ENCODE peak calls at places on chromosomes 7 and 10, in ten cellular contexts. One of them, this sample, is unnamed.

GRCh38 chr10:60238408-60239100 is 151.1 kb downstream of the ANK3 start:
- DNase-seq in HFF-Myc: peak; percentile 19
- DNase-seq in lower leg skin: no peak
- DNase-seq in HCT116: peak; percentile 2
- DNase-seq in hepatocyte: peak; percentile 42
- DNase-seq in cardiac muscle cell: peak; percentile 69
- DNase-seq in SK-N-SH: peak; percentile 18
- DNase-seq in left ventricle myocardium inferior: no peak
- DNase-seq in lower lobe of right lung: no peak
- DNase-seq in foreskin keratinocyte: peak; percentile 15
- DNase-seq in this sample: no peak

GRCh38 chr7:6709808-6710207 is 3.1 kb upstream of the ZNF12 start:
- DNase-seq in foreskin keratinocyte: no peak
- DNase-seq in cardiac muscle cell: no peak
- DNase-seq in left ventricle myocardium inferior: no peak
- DNase-seq in HCT116: peak; percentile 34
- DNase-seq in SK-N-SH: no peak
- DNase-seq in hepatocyte: no peak
- DNase-seq in lower leg skin: peak; percentile 37
- DNase-seq in HFF-Myc: no peak
- DNase-seq in lower lobe of right lung: no peak
- DNase-seq in this sample: no peak

GRCh38 chr10:44051584-44052385 is 333.1 kb downstream of the CXCL12 start:
- DNase-seq in lower lobe of right lung: no peak
- DNase-seq in cardiac muscle cell: peak; percentile 76
- DNase-seq in HFF-Myc: no peak
- DNase-seq in lower leg skin: peak; percentile 78
- DNase-seq in hepatocyte: no peak
- DNase-seq in SK-N-SH: no peak
- DNase-seq in left ventricle myocardium inferior: no peak
- DNase-seq in HCT116: no peak
- DNase-seq in foreskin keratinocyte: peak; percentile 62
- DNase-seq in this sample: no peak

GRCh38 chr7:98305951-98306535 is 24.6 kb downstream of the BRI3 start:
- DNase-seq in HCT116: no peak
- DNase-seq in lower leg skin: no peak
- DNase-seq in cardiac muscle cell: no peak
- DNase-seq in HFF-Myc: no peak
- DNase-seq in SK-N-SH: peak; percentile 67
- DNase-seq in left ventricle myocardium inferior: no peak
- DNase-seq in foreskin keratinocyte: no peak
- DNase-seq in lower lobe of right lung: no peak
- DNase-seq in hepatocyte: no peak
- DNase-seq in this sample: no peak

GRCh38 chr7:76257973-76258372 is 44.5 kb upstream of the HSPB1 start:
- DNase-seq in HCT116: no peak
- DNase-seq in lower lobe of right lung: no peak
- DNase-seq in SK-N-SH: peak; percentile 64
- DNase-seq in cardiac muscle cell: no peak
- DNase-seq in lower leg skin: no peak
- DNase-seq in HFF-Myc: no peak
- DNase-seq in hepatocyte: no peak
- DNase-seq in foreskin keratinocyte: no peak
- DNase-seq in left ventricle myocardium inferior: no peak
- DNase-seq in this sample: no peak

GRCh38 chr7:113710310-113711106 is 208.3 kb downstream of the PPP1R3A start:
- DNase-seq in lower lobe of right lung: no peak
- DNase-seq in left ventricle myocardium inferior: no peak
- DNase-seq in cardiac muscle cell: peak; percentile 89
- DNase-seq in SK-N-SH: peak; percentile 46
- DNase-seq in HCT116: peak; percentile 85
- DNase-seq in foreskin keratinocyte: peak; percentile 54
- DNase-seq in lower leg skin: no peak
- DNase-seq in hepatocyte: peak; percentile 88
- DNase-seq in HFF-Myc: peak; percentile 74
- DNase-seq in this sample: no peak

GRCh38 chr7:24902276-24902675 is 77.7 kb downstream of the OSBPL3 start:
- DNase-seq in SK-N-SH: no peak
- DNase-seq in cardiac muscle cell: no peak
- DNase-seq in lower leg skin: no peak
- DNase-seq in HFF-Myc: no peak
- DNase-seq in HCT116: no peak
- DNase-seq in lower lobe of right lung: no peak
- DNase-seq in left ventricle myocardium inferior: no peak
- DNase-seq in foreskin keratinocyte: no peak
- DNase-seq in hepatocyte: no peak
- DNase-seq in this sample: no peak

GRCh38 chr7:37265006-37265405 is 183.7 kb downstream of the ELMO1 start:
- DNase-seq in lower leg skin: no peak
- DNase-seq in left ventricle myocardium inferior: no peak
- DNase-seq in lower lobe of right lung: no peak
- DNase-seq in foreskin keratinocyte: no peak
- DNase-seq in HFF-Myc: no peak
- DNase-seq in HCT116: no peak
- DNase-seq in SK-N-SH: no peak
- DNase-seq in cardiac muscle cell: no peak
- DNase-seq in hepatocyte: no peak
- DNase-seq in this sample: no peak

DNA sequence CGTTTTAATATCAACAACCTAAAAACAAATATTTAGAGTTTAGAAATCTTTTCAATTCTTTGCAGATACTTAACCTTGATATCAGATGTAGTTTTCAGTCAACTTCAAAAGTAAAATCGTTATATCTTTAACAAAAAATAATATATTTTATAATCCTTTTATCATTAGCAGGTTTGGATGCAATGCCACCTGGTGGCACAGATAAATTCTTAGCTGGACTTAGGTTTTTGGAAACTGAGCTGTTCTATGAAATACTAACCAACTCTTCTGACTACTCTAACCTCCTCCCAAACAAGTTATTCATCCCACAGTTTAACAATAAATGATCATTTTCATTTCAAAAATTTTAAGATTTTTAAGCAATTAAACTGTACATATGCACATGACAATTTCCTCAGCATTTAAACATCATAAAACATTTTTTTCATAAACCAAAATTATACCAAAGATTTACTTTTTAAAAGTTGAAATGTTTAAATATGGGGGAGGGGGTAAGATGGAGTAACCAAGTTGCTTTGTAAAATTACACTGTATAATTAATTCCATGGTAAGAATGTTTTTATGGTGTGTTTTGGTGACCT is 56.9 kb downstream of the HIBADH start:
- DNase-seq in HFF-Myc: peak; percentile 17
- DNase-seq in lower leg skin: no peak
- DNase-seq in foreskin keratinocyte: no peak
- DNase-seq in SK-N-SH: no peak
- DNase-seq in cardiac muscle cell: peak; percentile 47
- DNase-seq in hepatocyte: peak; percentile 49
- DNase-seq in lower lobe of right lung: no peak
- DNase-seq in HCT116: no peak
- DNase-seq in left ventricle myocardium inferior: no peak
- DNase-seq in this sample: no peak
- TF ChIP-seq CTCF in HFF-Myc: peak; percentile 37
- TF ChIP-seq CTCF in lower leg skin: no peak
- TF ChIP-seq CTCF in foreskin keratinocyte: peak; percentile 66
- TF ChIP-seq CTCF in SK-N-SH: peak; percentile 70
- TF ChIP-seq CTCF in cardiac muscle cell: peak; percentile 49
- TF ChIP-seq CTCF in hepatocyte: peak; percentile 71
- TF ChIP-seq CTCF in lower lobe of right lung: peak; percentile 32
- TF ChIP-seq CTCF in HCT116: peak; percentile 48
- TF ChIP-seq CTCF in left ventricle myocardium inferior: peak; percentile 45
- TF ChIP-seq CTCF in this sample: no peak

GRCh38 chr7:134847834-134848233 is 68.4 kb downstream of the CALD1 start:
- DNase-seq in lower leg skin: no peak
- DNase-seq in left ventricle myocardium inferior: no peak
- DNase-seq in SK-N-SH: no peak
- DNase-seq in cardiac muscle cell: no peak
- DNase-seq in HCT116: no peak
- DNase-seq in hepatocyte: no peak
- DNase-seq in lower lobe of right lung: no peak
- DNase-seq in HFF-Myc: no peak
- DNase-seq in foreskin keratinocyte: no peak
- DNase-seq in this sample: no peak

GRCh38 chr7:134842901-134843300 is 63.5 kb downstream of the CALD1 start:
- DNase-seq in hepatocyte: no peak
- DNase-seq in left ventricle myocardium inferior: no peak
- DNase-seq in SK-N-SH: no peak
- DNase-seq in HFF-Myc: no peak
- DNase-seq in HCT116: no peak
- DNase-seq in lower leg skin: no peak
- DNase-seq in cardiac muscle cell: no peak
- DNase-seq in foreskin keratinocyte: no peak
- DNase-seq in lower lobe of right lung: no peak
- DNase-seq in this sample: no peak

GRCh38 chr7:134842062-134842461 is 62.6 kb downstream of the CALD1 start:
- DNase-seq in SK-N-SH: no peak
- DNase-seq in hepatocyte: no peak
- DNase-seq in HFF-Myc: no peak
- DNase-seq in HCT116: no peak
- DNase-seq in lower lobe of right lung: no peak
- DNase-seq in cardiac muscle cell: peak; percentile 39
- DNase-seq in lower leg skin: no peak
- DNase-seq in foreskin keratinocyte: no peak
- DNase-seq in left ventricle myocardium inferior: no peak
- DNase-seq in this sample: no peak

GRCh38 chr7:134844200-134844599 is 64.8 kb downstream of the CALD1 start:
- DNase-seq in SK-N-SH: no peak
- DNase-seq in HFF-Myc: no peak
- DNase-seq in hepatocyte: no peak
- DNase-seq in foreskin keratinocyte: peak; percentile 17
- DNase-seq in lower leg skin: no peak
- DNase-seq in HCT116: no peak
- DNase-seq in lower lobe of right lung: no peak
- DNase-seq in cardiac muscle cell: no peak
- DNase-seq in left ventricle myocardium inferior: no peak
- DNase-seq in this sample: no peak

GRCh38 chr7:134845461-134845860 is 66.0 kb downstream of the CALD1 start:
- DNase-seq in foreskin keratinocyte: peak; percentile 60
- DNase-seq in left ventricle myocardium inferior: no peak
- DNase-seq in HCT116: peak; percentile 38
- DNase-seq in SK-N-SH: no peak
- DNase-seq in HFF-Myc: no peak
- DNase-seq in cardiac muscle cell: no peak
- DNase-seq in hepatocyte: no peak
- DNase-seq in lower lobe of right lung: no peak
- DNase-seq in lower leg skin: no peak
- DNase-seq in this sample: no peak
- TF ChIP-seq CTCF in foreskin keratinocyte: peak; percentile 76
- TF ChIP-seq CTCF in left ventricle myocardium inferior: peak; percentile 37
- TF ChIP-seq CTCF in HCT116: peak; percentile 20
- TF ChIP-seq CTCF in SK-N-SH: peak; percentile 48
- TF ChIP-seq CTCF in HFF-Myc: peak; percentile 38
- TF ChIP-seq CTCF in cardiac muscle cell: peak; percentile 24
- TF ChIP-seq CTCF in hepatocyte: peak; percentile 44
- TF ChIP-seq CTCF in lower lobe of right lung: no peak
- TF ChIP-seq CTCF in lower leg skin: no peak
- TF ChIP-seq CTCF in this sample: no peak

DNA sequence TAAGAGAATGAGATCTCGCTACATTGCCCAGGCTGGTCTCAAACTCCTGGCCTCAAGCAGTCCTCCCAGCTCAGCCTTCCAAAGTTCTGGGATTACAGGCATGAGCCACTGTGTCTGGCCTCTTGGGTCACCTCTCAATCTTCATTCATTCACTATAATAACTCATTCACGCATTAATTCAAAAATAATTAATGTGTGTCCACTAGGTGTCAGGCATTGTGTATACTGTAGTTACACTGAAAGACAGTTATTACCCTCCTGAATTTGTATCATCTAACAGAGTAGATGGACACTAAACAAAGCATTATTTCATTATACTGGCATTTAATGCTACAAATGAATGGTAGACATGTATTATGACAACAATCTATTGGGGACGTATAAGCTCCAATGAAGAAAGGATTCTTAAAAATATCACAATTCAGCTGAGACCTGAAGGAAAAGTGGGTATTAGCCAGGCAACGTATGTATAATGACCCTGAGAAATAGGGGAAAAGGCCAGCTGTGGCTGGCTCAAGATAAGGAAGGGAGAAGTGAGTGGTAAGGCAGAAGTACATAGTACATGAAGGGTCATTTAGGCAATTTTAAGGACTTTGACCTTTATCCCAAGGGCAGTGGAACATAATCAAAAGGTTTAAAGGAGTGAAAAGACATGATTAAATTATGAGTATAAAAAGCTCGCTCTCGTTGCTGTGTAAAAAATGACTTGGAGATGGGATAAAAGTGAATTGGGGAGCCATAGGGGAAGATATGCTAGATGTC is 150.7 kb downstream of the BTAF1 start:
- DNase-seq in HFF-Myc: no peak
- DNase-seq in SK-N-SH: no peak
- DNase-seq in lower leg skin: no peak
- DNase-seq in cardiac muscle cell: peak; percentile 25
- DNase-seq in left ventricle myocardium inferior: no peak
- DNase-seq in foreskin keratinocyte: no peak
- DNase-seq in HCT116: peak; percentile 27
- DNase-seq in hepatocyte: no peak
- DNase-seq in lower lobe of right lung: no peak
- DNase-seq in this sample: no peak
- TF ChIP-seq CTCF in HFF-Myc: no peak
- TF ChIP-seq CTCF in SK-N-SH: no peak
- TF ChIP-seq CTCF in lower leg skin: no peak
- TF ChIP-seq CTCF in cardiac muscle cell: peak; percentile 27
- TF ChIP-seq CTCF in left ventricle myocardium inferior: peak; percentile 33
- TF ChIP-seq CTCF in foreskin keratinocyte: peak; percentile 56
- TF ChIP-seq CTCF in HCT116: peak; percentile 28
- TF ChIP-seq CTCF in hepatocyte: no peak
- TF ChIP-seq CTCF in lower lobe of right lung: no peak
- TF ChIP-seq CTCF in this sample: no peak

GRCh38 chr10:19408924-19409323 is 360.3 kb downstream of the MALRD1 start:
- DNase-seq in cardiac muscle cell: no peak
- DNase-seq in lower lobe of right lung: no peak
- DNase-seq in hepatocyte: no peak
- DNase-seq in lower leg skin: no peak
- DNase-seq in SK-N-SH: no peak
- DNase-seq in HFF-Myc: no peak
- DNase-seq in left ventricle myocardium inferior: no peak
- DNase-seq in foreskin keratinocyte: no peak
- DNase-seq in HCT116: no peak
- DNase-seq in this sample: no peak

GRCh38 chr10:19411119-19411518 is 362.5 kb downstream of the MALRD1 start:
- DNase-seq in lower lobe of right lung: no peak
- DNase-seq in cardiac muscle cell: no peak
- DNase-seq in hepatocyte: no peak
- DNase-seq in HCT116: no peak
- DNase-seq in lower leg skin: no peak
- DNase-seq in SK-N-SH: no peak
- DNase-seq in foreskin keratinocyte: no peak
- DNase-seq in HFF-Myc: no peak
- DNase-seq in left ventricle myocardium inferior: no peak
- DNase-seq in this sample: no peak

GRCh38 chr10:19416164-19416563 is 367.6 kb downstream of the MALRD1 start:
- DNase-seq in left ventricle myocardium inferior: no peak
- DNase-seq in SK-N-SH: no peak
- DNase-seq in foreskin keratinocyte: no peak
- DNase-seq in HFF-Myc: no peak
- DNase-seq in cardiac muscle cell: no peak
- DNase-seq in hepatocyte: no peak
- DNase-seq in lower lobe of right lung: no peak
- DNase-seq in HCT116: no peak
- DNase-seq in lower leg skin: no peak
- DNase-seq in this sample: no peak

GRCh38 chr10:19417740-19418139 is 369.1 kb downstream of the MALRD1 start:
- DNase-seq in cardiac muscle cell: no peak
- DNase-seq in SK-N-SH: no peak
- DNase-seq in left ventricle myocardium inferior: no peak
- DNase-seq in hepatocyte: no peak
- DNase-seq in HCT116: no peak
- DNase-seq in lower leg skin: no peak
- DNase-seq in lower lobe of right lung: no peak
- DNase-seq in HFF-Myc: no peak
- DNase-seq in foreskin keratinocyte: no peak
- DNase-seq in this sample: no peak

GRCh38 chr10:19412531-19412930 is 363.9 kb downstream of the MALRD1 start:
- DNase-seq in lower leg skin: no peak
- DNase-seq in cardiac muscle cell: peak; percentile 56
- DNase-seq in HFF-Myc: no peak
- DNase-seq in lower lobe of right lung: no peak
- DNase-seq in left ventricle myocardium inferior: no peak
- DNase-seq in hepatocyte: peak; percentile 46
- DNase-seq in foreskin keratinocyte: no peak
- DNase-seq in HCT116: no peak
- DNase-seq in SK-N-SH: peak; percentile 19
- DNase-seq in this sample: no peak
- TF ChIP-seq CTCF in lower leg skin: no peak
- TF ChIP-seq CTCF in cardiac muscle cell: peak; percentile 54
- TF ChIP-seq CTCF in HFF-Myc: peak; percentile 15
- TF ChIP-seq CTCF in lower lobe of right lung: peak; percentile 42
- TF ChIP-seq CTCF in left ventricle myocardium inferior: peak; percentile 52
- TF ChIP-seq CTCF in hepatocyte: peak; percentile 57
- TF ChIP-seq CTCF in foreskin keratinocyte: peak; percentile 68
- TF ChIP-seq CTCF in HCT116: no peak
- TF ChIP-seq CTCF in SK-N-SH: peak; percentile 56
- TF ChIP-seq CTCF in this sample: no peak

This sample was measured in natural killer cell.